ENCODE peak calls at places on chromosomes 4 and X, in six cellular contexts. Q is H9, P is IMR-90, N is mesenchymal stem cell, L is trophoblast cell, H is H1. E is an unnamed sample.

GRCh38 chrX:119753639-119754257 is 4.6 kb upstream of the SOWAHD start:
- DNase-seq in Q (peak), P (peak), N (peak), L (peak), H (no peak), E (no peak)

GRCh38 chrX:101357166-101357795 is 8.7 kb upstream of the TIMM8A start:
- DNase-seq in Q (no peak), P (peak), N (peak), L (peak), H (no peak), E (no peak)

GRCh38 chr4:153781717-153782416 is 7.0 kb downstream of the SFRP2 start:
- DNase-seq in Q (peak), P (peak), N (no peak), L (no peak), H (no peak), E (no peak)

GRCh38 chrX:63404332-63404731 is 53.2 kb upstream of the SPIN4 start:
- DNase-seq in Q (no peak), P (no peak), N (no peak), L (no peak), H (no peak), E (no peak)

GRCh38 chrX:133249659-133250058 is 31.5 kb upstream of the TFDP3 start:
- DNase-seq in Q (no peak), P (no peak), N (no peak), L (no peak), H (no peak), E (no peak)

GRCh38 chrX:93673869-93674271 is at the start of gene FAM133A:
- DNase-seq in Q (no peak), P (peak), N (peak), L (peak), H (no peak), E (no peak)

GRCh38 chrX:17456526-17456925 is 81.5 kb downstream of the NHS start:
- DNase-seq in Q (no peak), P (no peak), N (no peak), L (no peak), H (no peak), E (peak)

GRCh38 chr4:169286562-169287301 is 16.0 kb upstream of the SH3RF1 start:
- DNase-seq in Q (no peak), P (peak), N (no peak), L (peak), H (no peak), E (no peak)

GRCh38 chrX:134936542-134936941 is 54.2 kb upstream of the SMIM10 start:
- DNase-seq in Q (no peak), P (peak), N (peak), L (peak), H (no peak), E (no peak)

GRCh38 chr4:41294445-41295062 is 37.8 kb downstream of the UCHL1 start:
- DNase-seq in Q (no peak), P (no peak), N (no peak), L (no peak), H (no peak), E (peak)

GRCh38 chrX:120604359-120604782 is 470 bp downstream of the MCTS1 start:
- DNase-seq in Q (no peak), P (peak), N (peak), L (peak), H (no peak), E (no peak)

GRCh38 chr4:175891863-175892262 is 79.8 kb upstream of the GPM6A start:
- DNase-seq in Q (no peak), P (peak), N (peak), L (peak), H (no peak), E (peak)

GRCh38 chr4:86443495-86443894 is 83.6 kb upstream of the MAPK10 start:
- DNase-seq in Q (no peak), P (no peak), N (peak), L (no peak), H (no peak), E (no peak)

GRCh38 chr4:122762520-122762919 is 30.0 kb downstream of the BBS12 start:
- DNase-seq in Q (no peak), P (no peak), N (no peak), L (no peak), H (no peak), E (no peak)

GRCh38 chr4:186500721-186501304 is 54.6 kb downstream of the MTNR1A start:
- DNase-seq in Q (peak), P (peak), N (no peak), L (peak), H (no peak), E (no peak)

GRCh38 chrX:71558920-71559319 is 19.3 kb upstream of the GCNA start:
- DNase-seq in Q (no peak), P (no peak), N (no peak), L (no peak), H (no peak), E (no peak)

GRCh38 chrX:13010546-13010945 is 33.9 kb downstream of the FAM9C start:
- DNase-seq in Q (no peak), P (no peak), N (no peak), L (no peak), H (no peak), E (no peak)

GRCh38 chrX:74449937-74450330 is 28.6 kb downstream of the SLC16A2 start:
- DNase-seq in Q (no peak), P (peak), N (peak), L (peak), H (no peak), E (no peak)

GRCh38 chr4:182216005-182216404 is 27.2 kb upstream of the TENM3 start:
- DNase-seq in Q (no peak), P (no peak), N (no peak), L (no peak), H (no peak), E (no peak)

GRCh38 chr4:182215171-182215570 is 28.0 kb upstream of the TENM3 start:
- DNase-seq in Q (no peak), P (no peak), N (no peak), L (no peak), H (no peak), E (no peak)

GRCh38 chr4:182208651-182209050 is 34.6 kb upstream of the TENM3 start:
- DNase-seq in Q (no peak), P (no peak), N (no peak), L (peak), H (no peak), E (no peak)

GRCh38 chr4:182212211-182212761 is 30.9 kb upstream of the TENM3 start:
- DNase-seq in Q (no peak), P (peak), N (peak), L (peak), H (no peak), E (peak)

GRCh38 chr4:182213024-182213423 is 30.2 kb upstream of the TENM3 start:
- DNase-seq in Q (no peak), P (peak), N (no peak), L (peak), H (no peak), E (no peak)
- H3K4ac ChIP-seq in Q (no peak), P (peak), N (no peak), L (no peak), H (no peak), E (no peak)

DNA sequence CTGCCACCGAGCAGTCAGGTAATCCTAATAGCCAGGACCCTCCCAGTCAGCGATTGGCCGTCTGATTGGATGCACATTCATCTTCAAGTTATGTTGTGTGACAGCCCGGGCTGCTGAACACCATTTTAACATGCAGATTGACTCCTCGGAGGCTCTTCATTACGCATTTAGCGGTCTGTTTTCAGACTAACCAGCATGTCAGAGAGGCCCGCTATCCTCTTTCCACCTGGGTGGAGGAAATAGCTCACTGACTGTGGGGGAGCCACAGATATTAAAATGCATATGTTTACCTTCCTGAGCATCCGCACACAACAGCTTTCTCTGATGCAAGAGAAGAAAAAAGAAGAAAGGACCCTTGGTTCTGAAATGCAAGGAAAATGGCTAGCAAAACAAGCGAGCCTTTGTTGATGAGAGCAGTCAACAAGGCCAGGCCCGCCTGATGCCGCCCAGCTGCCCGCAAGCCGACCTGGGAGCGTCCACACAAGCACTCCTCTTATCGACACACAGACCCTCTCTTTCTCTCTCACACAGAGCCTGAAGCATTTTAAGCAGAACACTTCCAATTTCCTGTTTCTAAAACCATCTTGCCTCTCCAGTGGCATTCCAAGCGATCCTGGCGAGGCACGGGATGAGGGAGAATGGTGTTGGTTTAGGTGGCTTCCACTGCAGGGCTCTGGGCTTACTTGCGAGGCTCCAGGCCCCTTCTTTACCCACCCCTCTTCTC is 118.3 kb downstream of the MGST2 start:
- DNase-seq in Q (no peak), P (no peak), N (no peak), L (peak), H (no peak), E (no peak)
- H3K14ac ChIP-seq in Q (no peak), P (no peak), N (no peak), L (no peak), H (no peak), E (no peak)

GRCh38 chr4:120918092-120918491 is 4.4 kb downstream of the PRDM5 start:
- DNase-seq in Q (no peak), P (no peak), N (no peak), L (no peak), H (no peak), E (no peak)

GRCh38 chr4:120920666-120921065 is 1.9 kb downstream of the PRDM5 start:
- DNase-seq in Q (no peak), P (no peak), N (no peak), L (no peak), H (no peak), E (no peak)

GRCh38 chr4:120921456-120922389 is 803 bp downstream of the PRDM5 start:
- DNase-seq in Q (peak), P (peak), N (peak), L (peak), H (peak), E (no peak)

GRCh38 chr4:120918788-120919187 is 3.7 kb downstream of the PRDM5 start:
- DNase-seq in Q (no peak), P (peak), N (no peak), L (no peak), H (no peak), E (no peak)

GRCh38 chr4:120919358-120919757 is 3.2 kb downstream of the PRDM5 start:
- DNase-seq in Q (no peak), P (no peak), N (no peak), L (no peak), H (no peak), E (no peak)
- H4K8ac ChIP-seq in Q (no peak), P (no peak), N (no peak), L (no peak), H (no peak), E (no peak)

DNA sequence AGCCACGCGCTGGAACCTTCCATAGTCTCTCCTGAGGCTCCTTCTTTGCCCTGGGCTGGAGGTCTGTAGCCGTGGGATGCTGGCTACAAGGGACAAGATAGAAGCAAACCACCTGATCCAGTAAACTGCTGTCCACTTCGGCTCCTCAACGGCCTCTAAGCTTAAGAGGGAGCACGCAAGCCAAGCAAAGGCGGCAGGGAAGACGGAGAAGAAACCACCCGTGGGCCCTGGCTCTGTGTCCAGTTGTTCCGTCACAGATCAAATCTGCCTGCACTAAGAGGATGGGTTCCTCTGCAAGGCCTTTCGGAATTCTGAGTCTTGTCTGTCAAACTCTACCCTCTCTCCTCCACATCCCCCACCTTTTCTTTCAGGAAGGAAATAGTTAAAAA is 401 bp upstream of the EDNRA start:
- DNase-seq in Q (peak), P (no peak), N (no peak), L (no peak), H (peak), E (no peak)
- H3K4ac ChIP-seq in Q (no peak), P (peak), N (no peak), L (no peak), H (no peak), E (no peak)

DNA sequence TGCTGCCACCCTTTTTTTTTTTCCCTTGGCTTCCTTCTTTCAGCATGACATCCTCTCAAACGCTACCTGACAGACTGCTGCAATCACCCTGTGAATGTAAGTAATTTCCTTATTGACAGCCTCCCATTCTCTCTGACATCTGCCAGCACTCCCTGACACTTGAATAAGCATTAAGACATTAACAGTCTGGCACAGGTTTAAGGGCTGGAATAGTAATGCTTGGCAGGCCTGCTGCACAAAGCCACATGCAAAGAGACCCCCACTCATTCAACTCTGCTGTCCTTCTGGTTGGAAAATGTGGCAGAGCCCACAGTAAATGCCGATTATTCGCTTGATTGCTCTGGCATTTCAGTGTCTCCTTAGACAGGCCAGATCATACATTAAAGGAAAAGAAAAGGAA is 28.1 kb upstream of the RASGEF1B start:
- DNase-seq in Q (no peak), P (no peak), N (no peak), L (no peak), H (no peak), E (peak)
- H3K14ac ChIP-seq in Q (no peak), P (no peak), N (no peak), L (no peak), H (no peak), E (no peak)

DNA sequence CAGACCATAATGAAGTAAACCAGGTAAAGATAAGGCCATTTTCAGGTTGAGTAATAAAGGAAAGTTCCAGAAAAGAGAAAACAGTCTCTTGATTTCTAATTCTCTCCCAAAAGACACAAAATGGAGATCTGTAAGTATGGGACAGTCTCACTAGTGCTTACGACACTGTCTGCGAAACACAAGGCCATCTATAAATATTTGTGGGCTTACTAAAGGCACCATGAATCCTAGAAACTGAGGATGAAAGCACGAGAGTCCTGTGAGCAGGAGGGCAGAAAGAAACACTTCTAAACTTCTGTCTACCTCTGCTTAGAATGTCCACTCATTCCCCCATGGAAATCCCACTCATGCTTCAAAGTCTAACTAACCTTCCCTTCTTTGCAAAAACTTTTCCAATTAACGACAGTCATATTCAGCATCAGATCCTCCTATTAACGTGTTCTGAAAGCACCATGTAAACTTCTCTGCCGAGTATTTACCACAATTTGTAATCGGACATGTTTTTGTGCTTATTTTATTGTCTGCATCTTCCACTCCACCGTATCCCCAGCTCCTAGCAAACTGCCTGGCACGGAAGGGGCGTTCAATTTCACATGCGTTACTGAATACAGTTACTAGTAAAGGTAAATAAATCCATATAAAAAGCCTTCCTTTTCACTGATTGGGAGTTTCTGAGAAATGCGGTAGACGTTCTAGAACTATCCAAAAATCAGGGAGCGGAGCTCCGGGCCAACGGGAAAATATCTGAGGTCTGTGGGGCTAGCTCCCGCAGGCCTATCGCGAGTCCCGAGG is 672 bp downstream of the PSMD10 start:
- DNase-seq in Q (no peak), P (peak), N (peak), L (peak), H (no peak), E (no peak)
- H4K8ac ChIP-seq in Q (no peak), P (peak), N (no peak), L (peak), H (no peak), E (no peak)

DNA sequence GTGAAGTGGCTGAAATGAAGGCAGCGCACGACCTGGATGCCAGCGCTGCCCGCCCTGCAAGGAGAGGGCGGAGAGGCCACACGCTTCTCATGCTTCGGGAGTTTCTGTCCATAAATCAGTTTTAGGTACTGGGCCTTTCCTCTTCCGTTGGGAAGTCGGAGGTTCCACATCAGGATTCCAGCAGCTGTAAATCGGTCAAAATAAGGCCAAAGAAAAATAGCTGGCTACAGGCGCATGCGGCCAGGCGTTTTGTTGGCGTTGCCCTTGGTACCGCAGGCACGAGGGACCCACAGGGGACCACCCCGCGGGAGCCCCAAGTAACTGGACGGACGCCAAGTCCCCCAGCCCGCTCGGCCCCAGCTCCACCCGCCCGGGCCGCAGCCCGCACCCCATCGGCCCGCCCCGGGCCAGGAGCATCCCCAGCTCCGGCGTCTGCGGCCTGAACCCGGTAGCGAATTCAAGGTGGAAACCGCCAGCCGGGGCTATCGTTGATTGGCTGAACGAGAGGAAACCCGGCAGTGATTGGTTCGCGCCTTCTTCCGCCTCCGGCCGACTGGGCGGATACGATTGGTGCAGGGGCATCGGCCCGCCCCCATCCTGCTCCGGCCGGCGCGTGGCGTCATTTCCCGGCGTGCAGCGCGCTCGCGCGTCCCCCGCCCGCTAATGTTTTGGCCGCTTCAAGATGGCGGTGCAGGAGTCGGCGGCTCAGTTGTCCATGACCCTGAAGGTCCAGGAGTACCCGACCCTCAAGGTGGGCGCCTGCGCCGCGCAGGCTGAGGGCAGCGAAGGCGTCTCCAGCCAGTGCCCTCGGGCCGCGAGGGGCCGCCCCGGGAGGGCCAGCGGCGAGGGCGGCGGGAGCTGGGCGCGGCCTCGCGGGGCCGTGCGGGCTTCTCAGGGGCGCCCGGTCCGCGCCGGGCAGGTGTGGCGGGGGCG is at the start of gene MAEA:
- DNase-seq in Q (peak), P (peak), N (peak), L (peak), H (peak), E (peak)
- H3K4ac ChIP-seq in Q (no peak), P (peak), N (peak), L (peak), H (no peak), E (peak)

GRCh38 chr4:149168645-149169044 is 647.0 kb downstream of the IQCM start:
- DNase-seq in Q (no peak), P (peak), N (no peak), L (no peak), H (no peak), E (no peak)

GRCh38 chr4:149161247-149161646 is 654.4 kb downstream of the IQCM start:
- DNase-seq in Q (no peak), P (peak), N (no peak), L (no peak), H (no peak), E (no peak)

GRCh38 chr4:149166365-149166764 is 649.3 kb downstream of the IQCM start:
- DNase-seq in Q (no peak), P (no peak), N (no peak), L (peak), H (no peak), E (no peak)

GRCh38 chr4:149164282-149164681 is 651.4 kb downstream of the IQCM start:
- DNase-seq in Q (peak), P (peak), N (peak), L (no peak), H (peak), E (peak)

DNA sequence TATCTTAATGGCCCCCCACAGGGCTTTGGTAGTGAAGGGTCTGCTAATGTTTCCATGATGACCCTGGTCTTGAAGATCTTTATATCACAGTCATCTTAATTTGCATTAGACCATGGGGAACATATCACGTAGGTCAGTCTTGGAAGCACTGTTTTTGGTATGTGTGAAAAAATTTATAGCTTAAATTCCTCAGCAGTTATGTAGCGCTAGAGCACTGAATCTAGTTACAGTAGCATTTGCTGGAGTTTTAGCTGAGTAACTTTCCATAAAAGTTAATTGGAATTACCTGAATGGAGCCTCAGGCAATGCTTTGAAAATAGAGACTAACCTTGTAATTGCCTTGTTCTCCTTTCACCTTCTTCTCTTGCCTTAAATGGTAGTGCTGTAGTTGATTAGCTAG is 648.8 kb downstream of the IQCM start:
- DNase-seq in Q (no peak), P (no peak), N (no peak), L (peak), H (no peak), E (no peak)
- H3K14ac ChIP-seq in Q (no peak), P (peak), N (no peak), L (no peak), H (no peak), E (no peak)

GRCh38 chr4:110615366-110616161 is 7.3 kb downstream of the PITX2 start:
- DNase-seq in Q (peak), P (no peak), N (peak), L (no peak), H (peak), E (peak)
- H4K8ac ChIP-seq in Q (no peak), P (no peak), N (peak), L (no peak), H (no peak), E (no peak)

E was measured in neuronal stem cell.